ENCODE peak calls at places on chromosomes 7 and 10, in eight cellular contexts. Q is GM23248, M is psoas muscle, D is PC-9, I is SJSA1, G is uterus, Y is K562, O is aorta. H is an unnamed sample. For H3K27me3, the result is how much of the 10 kb centered on the place peaks cover.

GRCh38 chr10:21497177-21497807 is 28.2 kb downstream of the SKIDA1 start:
- DNase-seq in Q (peak), M (peak), D (peak), I (peak), G (peak), Y (peak), O (peak), H (peak)

GRCh38 chr10:78763217-78763616 is 305.5 kb upstream of the ZMIZ1 start:
- DNase-seq in Q (no peak), M (no peak), D (no peak), I (no peak), G (no peak), Y (no peak), O (no peak), H (no peak)

GRCh38 chr7:47568569-47568968 is 13.3 kb downstream of the TNS3 start:
- DNase-seq in Q (no peak), M (peak), D (no peak), I (no peak), G (no peak), Y (no peak), O (peak), H (peak)

GRCh38 chr7:22453159-22453558 is 46.8 kb downstream of the STEAP1B start:
- DNase-seq in Q (no peak), M (no peak), D (no peak), I (no peak), G (no peak), Y (no peak), O (no peak), H (no peak)

GRCh38 chr10:70956029-70956759 is 67.8 kb upstream of the PCBD1 start:
- DNase-seq in Q (no peak), M (no peak), D (no peak), I (no peak), G (no peak), Y (peak), O (no peak), H (no peak)

GRCh38 chr7:155000795-155001194 is 2.1 kb downstream of the PAXIP1 start:
- DNase-seq in Q (no peak), M (no peak), D (no peak), I (no peak), G (no peak), Y (peak), O (no peak), H (no peak)

GRCh38 chr10:103540722-103541121 is 47.2 kb downstream of the NEURL1 start:
- DNase-seq in Q (no peak), M (no peak), D (no peak), I (no peak), G (no peak), Y (no peak), O (no peak), H (no peak)

GRCh38 chr7:108114117-108114841 is 15.9 kb downstream of the LAMB4 start:
- DNase-seq in Q (no peak), M (no peak), D (peak), I (no peak), G (no peak), Y (peak), O (no peak), H (no peak)

GRCh38 chr10:17453377-17454091 is 861 bp downstream of the ST8SIA6 start:
- DNase-seq in Q (peak), M (peak), D (peak), I (no peak), G (no peak), Y (peak), O (no peak), H (no peak)

GRCh38 chr7:107169120-107170050 is 582 bp downstream of the HBP1 start:
- DNase-seq in Q (peak), M (peak), D (peak), I (peak), G (peak), Y (peak), O (peak), H (peak)

GRCh38 chr7:122676466-122676865 is 22.5 kb downstream of the RNF133 start:
- DNase-seq in Q (no peak), M (no peak), D (no peak), I (no peak), G (no peak), Y (no peak), O (no peak), H (no peak)

DNA sequence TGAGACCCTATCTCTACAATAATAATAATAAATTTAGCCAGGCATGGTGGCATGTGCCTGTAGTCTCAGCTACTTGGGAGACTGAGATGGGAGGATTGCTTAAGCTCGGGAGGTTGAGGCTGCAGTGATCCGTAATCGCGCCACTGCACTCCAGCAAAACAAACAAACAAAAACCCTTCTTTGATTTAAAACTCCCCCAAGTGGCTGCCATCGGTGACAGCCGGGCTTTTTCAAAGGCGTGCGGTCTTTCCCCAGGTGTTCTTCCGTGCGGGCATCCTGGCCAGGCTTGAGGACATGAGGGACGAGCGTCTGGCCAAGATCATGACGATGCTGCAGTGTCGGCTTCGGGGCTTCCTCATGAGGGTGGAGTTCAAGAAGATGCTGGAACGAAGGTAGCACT is 1.9 kb upstream of the MYH16 start:
- DNase-seq in Q (no peak), M (no peak), D (no peak), I (no peak), G (no peak), Y (peak), O (no peak), H (no peak)
- H3K27ac ChIP-seq in Q (no peak), M (no peak), D (no peak), I (no peak), G (no peak), Y (no peak), O (no peak), H (no peak)

DNA sequence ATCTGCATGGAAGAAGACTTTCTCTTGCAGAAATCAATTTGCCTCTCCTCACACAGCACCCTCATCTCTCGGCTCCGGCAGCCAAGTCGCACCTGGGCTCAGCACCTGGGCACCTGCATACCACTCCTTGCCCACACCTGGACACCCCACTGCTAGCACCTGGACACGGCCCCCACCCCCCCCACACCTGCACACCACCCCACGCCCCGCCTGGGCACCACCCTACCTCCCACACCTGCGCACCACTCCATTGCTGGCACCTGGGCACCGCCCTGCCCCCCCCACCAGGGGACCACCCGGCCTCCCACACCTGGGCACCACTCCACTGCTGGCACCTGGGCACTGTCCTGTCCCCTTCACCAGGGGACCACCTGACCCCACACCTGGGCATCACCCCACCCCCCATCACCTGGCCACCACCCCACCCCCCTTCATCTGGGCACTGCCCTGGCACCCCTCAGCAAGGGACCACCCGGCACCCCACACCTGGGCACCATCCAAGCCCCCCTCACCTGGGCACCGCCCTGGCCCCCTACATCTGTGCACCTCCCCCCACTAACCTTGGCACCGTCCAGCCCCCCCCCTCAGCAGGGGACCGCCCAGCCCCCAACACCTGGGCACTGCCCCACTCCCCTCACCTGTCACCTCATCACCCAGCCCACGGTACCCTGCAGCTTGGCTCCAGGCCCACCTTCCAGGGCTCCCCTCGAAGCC is 33.8 kb upstream of the RNF32 start:
- DNase-seq in Q (no peak), M (no peak), D (no peak), I (no peak), G (no peak), Y (no peak), O (no peak), H (no peak)
- H3K4me3 ChIP-seq in Q (no peak), M (no peak), D (no peak), I (no peak), G (no peak), Y (no peak), O (no peak), H (peak)

DNA sequence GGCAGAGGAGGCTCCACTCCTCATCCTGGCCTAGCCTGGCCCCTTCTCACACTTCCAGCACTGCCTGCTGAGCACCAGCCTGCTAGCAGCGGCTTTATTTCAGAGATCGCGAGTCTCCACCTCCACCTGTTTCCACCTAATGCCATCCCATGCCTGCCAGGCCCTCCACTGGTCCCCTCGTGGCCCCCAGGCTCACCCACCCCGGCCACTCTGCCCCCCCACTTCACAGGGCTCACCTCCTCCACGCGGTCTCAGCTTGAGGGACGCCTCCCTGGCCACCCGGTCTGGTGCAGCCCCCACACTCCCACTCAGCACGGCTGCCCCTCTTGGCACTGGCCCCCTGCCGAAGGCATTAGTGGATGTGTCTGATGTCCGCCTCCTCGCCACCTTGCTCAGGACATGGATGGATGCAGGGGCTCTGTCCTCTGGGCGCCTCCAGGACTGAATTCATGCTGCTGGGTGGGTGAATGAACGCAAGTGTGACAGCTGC is 3.8 kb upstream of the NKX6-2 start:
- DNase-seq in Q (no peak), M (no peak), D (no peak), I (no peak), G (no peak), Y (no peak), O (no peak), H (no peak)
- H3K27me3 ChIP-seq in Q (under half), M (under half), D (under half), I (half or more), G (under half), Y (under half), O (under half), H (under half)

GRCh38 chr10:116469437-116469836 is 41.8 kb downstream of the PNLIPRP3 start:
- DNase-seq in Q (peak), M (no peak), D (no peak), I (no peak), G (no peak), Y (no peak), O (no peak), H (no peak)
- H3K27ac ChIP-seq in Q (no peak), M (no peak), D (no peak), I (no peak), G (no peak), Y (no peak), O (no peak), H (no peak)

GRCh38 chr10:11170993-11171416 is 153.3 kb downstream of the CELF2 start:
- DNase-seq in Q (no peak), M (no peak), D (no peak), I (no peak), G (no peak), Y (no peak), O (no peak), H (no peak)
- H3K4me3 ChIP-seq in Q (no peak), M (no peak), D (no peak), I (no peak), G (no peak), Y (no peak), O (no peak), H (peak)

DNA sequence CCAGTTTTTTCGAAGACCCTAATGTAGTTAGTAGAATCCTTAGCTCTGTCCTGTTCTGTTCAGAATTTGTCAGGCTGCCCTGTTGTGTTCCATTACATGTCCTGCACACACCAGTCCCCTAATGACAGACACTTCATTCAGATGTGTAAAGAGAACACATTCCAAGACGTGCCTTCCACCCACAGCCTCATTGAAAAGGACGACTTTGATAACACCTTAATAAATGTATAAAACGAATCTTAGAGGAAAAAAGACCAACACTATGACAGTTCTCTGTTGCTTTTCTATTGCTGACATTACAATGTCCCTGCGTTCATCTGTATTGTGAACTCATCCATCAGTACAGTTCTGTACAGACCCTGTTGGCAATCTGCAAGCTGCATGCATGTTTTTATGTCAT is 3.5 kb downstream of the LRRTM3 start:
- DNase-seq in Q (no peak), M (no peak), D (no peak), I (no peak), G (no peak), Y (no peak), O (no peak), H (no peak)
- H3K27me3 ChIP-seq in Q (under half), M (under half), D (under half), I (under half), G (under half), Y (under half), O (under half), H (under half)

GRCh38 chr7:105352018-105352612 is 36.6 kb downstream of the SRPK2 start:
- DNase-seq in Q (peak), M (peak), D (peak), I (peak), G (peak), Y (no peak), O (peak), H (peak)
- H3K27ac ChIP-seq in Q (peak), M (no peak), D (no peak), I (peak), G (peak), Y (no peak), O (no peak), H (no peak)

GRCh38 chr10:99538287-99538917 is 5.7 kb downstream of the NKX2-3 start:
- DNase-seq in Q (no peak), M (no peak), D (no peak), I (no peak), G (no peak), Y (no peak), O (no peak), H (no peak)

GRCh38 chr10:99537381-99538286 is 4.9 kb downstream of the NKX2-3 start:
- DNase-seq in Q (no peak), M (no peak), D (no peak), I (no peak), G (no peak), Y (no peak), O (no peak), H (no peak)

GRCh38 chr10:99535764-99536399 is 3.1 kb downstream of the NKX2-3 start:
- DNase-seq in Q (no peak), M (no peak), D (no peak), I (no peak), G (no peak), Y (no peak), O (no peak), H (no peak)

GRCh38 chr10:99534939-99535763 is 2.4 kb downstream of the NKX2-3 start:
- DNase-seq in Q (peak), M (no peak), D (no peak), I (no peak), G (no peak), Y (no peak), O (no peak), H (no peak)

GRCh38 chr10:99536400-99537254 is 3.9 kb downstream of the NKX2-3 start:
- DNase-seq in Q (no peak), M (no peak), D (no peak), I (no peak), G (no peak), Y (no peak), O (no peak), H (no peak)
- H3K4me3 ChIP-seq in Q (peak), M (peak), D (no peak), I (no peak), G (no peak), Y (no peak), O (no peak), H (peak)

GRCh38 chr7:71254751-71255150 is 122.8 kb downstream of the GALNT17 start:
- DNase-seq in Q (no peak), M (no peak), D (no peak), I (no peak), G (no peak), Y (no peak), O (no peak), H (no peak)
- H3K27me3 ChIP-seq in Q (under half), M (under half), D (under half), I (under half), G (under half), Y (under half), O (under half), H (under half)

DNA sequence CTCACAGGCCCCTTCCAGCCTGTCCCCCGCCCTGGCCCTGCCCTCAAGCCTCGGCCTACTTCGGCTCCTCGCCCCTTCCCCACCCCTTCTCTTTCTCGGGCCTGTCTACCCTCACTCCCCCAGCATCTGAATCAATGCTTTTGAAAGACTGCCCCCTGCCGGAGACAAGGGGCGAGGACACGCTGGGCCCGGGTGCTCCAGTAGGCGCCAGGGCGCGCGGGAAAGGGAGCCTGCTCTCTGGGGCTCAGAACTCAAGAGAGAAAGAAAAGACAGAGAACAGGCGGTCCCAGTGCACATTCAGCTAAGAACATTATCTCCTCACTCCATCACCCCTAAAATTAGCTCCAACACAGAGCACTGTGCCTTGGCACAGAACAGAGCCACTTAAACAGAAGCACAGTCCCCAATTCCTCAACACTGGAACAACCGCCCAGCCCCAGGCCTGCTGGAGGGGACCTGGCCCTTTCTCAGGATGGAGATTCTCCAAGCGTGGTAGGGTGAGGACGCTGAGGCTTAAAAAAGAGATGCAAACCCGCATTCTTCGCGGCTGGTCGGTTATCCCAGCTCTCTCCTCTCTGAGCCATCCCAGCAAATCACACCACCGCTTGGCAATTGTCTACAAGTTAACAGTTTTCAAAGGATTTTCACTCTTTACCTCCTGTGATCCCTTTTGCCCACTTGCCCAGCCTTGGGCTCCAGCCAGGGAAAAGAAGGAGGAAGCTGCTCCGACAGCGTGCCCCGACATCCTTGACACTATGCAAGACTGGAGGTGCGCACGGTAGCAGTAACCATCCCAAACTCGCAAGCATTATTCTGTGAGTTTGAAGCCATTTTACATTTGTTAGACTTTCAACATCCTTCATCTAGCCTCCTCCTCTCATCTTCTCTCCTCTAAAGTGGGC is 2.1 kb downstream of the GIGYF1 start:
- DNase-seq in Q (peak), M (peak), D (peak), I (peak), G (peak), Y (peak), O (peak), H (no peak)
- H3K27ac ChIP-seq in Q (no peak), M (no peak), D (no peak), I (no peak), G (peak), Y (peak), O (no peak), H (peak)

H was measured in dorsolateral prefrontal cortex.